ENCODE peak calls at places on chromosome 7, in eight cellular contexts. Z is Right ventricle myocardium inferior, G is T follicular helper cell, J is SK-N-SH, S is Karpas-422, K is heart right ventricle, W is fibroblast of lung, D is MCF 10A. R is an unnamed sample.

GRCh38 chr7:1516586-1517251 is 12.5 kb upstream of the INTS1 start:
- DNase-seq in Z (peak; percentile 15), G (no peak), J (no peak), S (no peak), K (no peak), W (no peak), D (no peak), R (no peak)

GRCh38 chr7:117230276-117231046 is 92.4 kb downstream of the WNT2 start:
- DNase-seq in Z (no peak), G (no peak), J (no peak), S (no peak), K (no peak), W (peak; percentile 37), D (no peak), R (no peak)

GRCh38 chr7:70953388-70953787 is 178.6 kb upstream of the GALNT17 start:
- DNase-seq in Z (no peak), G (no peak), J (no peak), S (no peak), K (no peak), W (no peak), D (no peak), R (no peak)

GRCh38 chr7:106659963-106660861 is 746 bp downstream of the CCDC71L start:
- DNase-seq in Z (peak; percentile 91), G (peak; percentile 49), J (peak; percentile 94), S (peak; percentile 88), K (peak; percentile 78), W (peak; percentile 76), D (peak; percentile 81), R (peak; percentile 79)

GRCh38 chr7:27124096-27124978 is 6.2 kb downstream of the HOXA4 start:
- DNase-seq in Z (no peak), G (no peak), J (no peak), S (no peak), K (no peak), W (peak; percentile 91), D (no peak), R (no peak)

GRCh38 chr7:7521259-7521658 is 14.4 kb downstream of the COL28A1 start:
- DNase-seq in Z (no peak), G (no peak), J (no peak), S (no peak), K (no peak), W (no peak), D (no peak), R (no peak)

GRCh38 chr7:46554688-46555422 is 633.8 kb upstream of the IGFBP3 start:
- DNase-seq in Z (no peak), G (no peak), J (no peak), S (no peak), K (no peak), W (peak; percentile 40), D (peak; percentile 28), R (no peak)

GRCh38 chr7:90320014-90320413 is 1.1 kb downstream of the FAM237B start:
- DNase-seq in Z (no peak), G (no peak), J (no peak), S (no peak), K (no peak), W (no peak), D (no peak), R (no peak)

GRCh38 chr7:156160811-156161210 is 348.5 kb upstream of the SHH start:
- DNase-seq in Z (no peak), G (no peak), J (no peak), S (no peak), K (no peak), W (no peak), D (peak; percentile 33), R (no peak)